ENCODE peak calls at places on chromosomes 13 and 19, in eight cellular contexts. V is ovary, D is endothelial cell, T is left ventricle myocardium inferior, I is neural progenitor cell, X is Caco-2, O is psoas muscle, L is tibial nerve. Q is an unnamed sample.

GRCh38 chr13:97367427-97367826 is 66.5 kb upstream of the RAP2A start:
- DNase-seq in V (no peak), D (no peak), T (no peak), I (peak), X (no peak), O (no peak), L (no peak), Q (no peak)

GRCh38 chr13:62060570-62060969 is 644.9 kb upstream of the PCDH20 start:
- DNase-seq in V (no peak), D (no peak), T (no peak), I (no peak), X (no peak), O (no peak), L (no peak), Q (no peak)

GRCh38 chr13:37995052-37995451 is 125.5 kb upstream of the TRPC4 start:
- DNase-seq in V (no peak), D (peak), T (no peak), I (peak), X (no peak), O (no peak), L (no peak), Q (no peak)

GRCh38 chr19:38266070-38266469 is 1.7 kb downstream of the SPINT2 start:
- DNase-seq in V (no peak), D (no peak), T (no peak), I (no peak), X (no peak), O (no peak), L (no peak), Q (no peak)

GRCh38 chr13:79674765-79675515 is 194.0 kb downstream of the NDFIP2 start:
- DNase-seq in V (no peak), D (no peak), T (no peak), I (no peak), X (no peak), O (no peak), L (no peak), Q (no peak)

GRCh38 chr13:59835569-59835968 is 328.2 kb downstream of the DIAPH3 start:
- DNase-seq in V (no peak), D (no peak), T (no peak), I (no peak), X (no peak), O (no peak), L (no peak), Q (no peak)

GRCh38 chr13:83325454-83325853 is 556.8 kb downstream of the SLITRK1 start:
- DNase-seq in V (no peak), D (no peak), T (no peak), I (no peak), X (no peak), O (no peak), L (no peak), Q (no peak)

GRCh38 chr13:40682449-40683240 is 16.2 kb upstream of the FOXO1 start:
- DNase-seq in V (no peak), D (no peak), T (no peak), I (peak), X (no peak), O (no peak), L (no peak), Q (no peak)

GRCh38 chr13:112626124-112626523 is 38.2 kb upstream of the TUBGCP3 start:
- DNase-seq in V (no peak), D (no peak), T (no peak), I (no peak), X (no peak), O (no peak), L (no peak), Q (no peak)

GRCh38 chr13:97249797-97250495 is 27.8 kb downstream of the MBNL2 start:
- DNase-seq in V (no peak), D (no peak), T (no peak), I (no peak), X (no peak), O (no peak), L (no peak), Q (no peak)

GRCh38 chr13:48302920-48303330 is 626 bp upstream of the RB1 start:
- DNase-seq in V (peak), D (no peak), T (no peak), I (no peak), X (no peak), O (no peak), L (peak), Q (no peak)

GRCh38 chr13:51605698-51606097 is 21.4 kb downstream of the WDFY2 start:
- DNase-seq in V (no peak), D (no peak), T (no peak), I (no peak), X (no peak), O (no peak), L (no peak), Q (no peak)

GRCh38 chr13:29935309-29935981 is 85.0 kb upstream of the UBL3 start:
- DNase-seq in V (no peak), D (no peak), T (no peak), I (no peak), X (no peak), O (no peak), L (no peak), Q (no peak)

GRCh38 chr19:29366757-29367156 is 153.8 kb upstream of the UQCRFS1 start:
- DNase-seq in V (no peak), D (no peak), T (no peak), I (no peak), X (no peak), O (no peak), L (no peak), Q (no peak)

GRCh38 chr13:93361703-93362102 is 135.1 kb downstream of the GPC6 start:
- DNase-seq in V (no peak), D (no peak), T (no peak), I (no peak), X (no peak), O (no peak), L (no peak), Q (no peak)

GRCh38 chr19:843180-843835 is 2.5 kb downstream of the PRTN3 start:
- DNase-seq in V (no peak), D (peak), T (no peak), I (peak), X (peak), O (no peak), L (no peak), Q (no peak)

GRCh38 chr13:24626449-24626848 is 53.8 kb upstream of the ATP12A start:
- DNase-seq in V (no peak), D (no peak), T (no peak), I (no peak), X (no peak), O (no peak), L (no peak), Q (no peak)

GRCh38 chr19:36106441-36106840 is 4.5 kb upstream of the OVOL3 start:
- DNase-seq in V (no peak), D (no peak), T (no peak), I (no peak), X (no peak), O (no peak), L (no peak), Q (no peak)

GRCh38 chr13:21395953-21396352 is 63.1 kb downstream of the ZDHHC20 start:
- DNase-seq in V (no peak), D (no peak), T (no peak), I (no peak), X (no peak), O (no peak), L (no peak), Q (no peak)

GRCh38 chr19:17754634-17755532 is 3.6 kb downstream of the FCHO1 start:
- DNase-seq in V (no peak), D (no peak), T (no peak), I (no peak), X (no peak), O (no peak), L (no peak), Q (no peak)

GRCh38 chr19:46533085-46534081 is 37.7 kb upstream of the PNMA8B start:
- DNase-seq in V (no peak), D (no peak), T (no peak), I (peak), X (no peak), O (no peak), L (no peak), Q (no peak)

GRCh38 chr19:46431824-46432223 is 3.1 kb upstream of the PNMA8C start:
- DNase-seq in V (no peak), D (no peak), T (no peak), I (no peak), X (no peak), O (no peak), L (no peak), Q (no peak)

GRCh38 chr19:49222011-49222410 is 64.4 kb downstream of the TRPM4 start:
- DNase-seq in V (no peak), D (no peak), T (no peak), I (no peak), X (no peak), O (no peak), L (no peak), Q (no peak)

DNA sequence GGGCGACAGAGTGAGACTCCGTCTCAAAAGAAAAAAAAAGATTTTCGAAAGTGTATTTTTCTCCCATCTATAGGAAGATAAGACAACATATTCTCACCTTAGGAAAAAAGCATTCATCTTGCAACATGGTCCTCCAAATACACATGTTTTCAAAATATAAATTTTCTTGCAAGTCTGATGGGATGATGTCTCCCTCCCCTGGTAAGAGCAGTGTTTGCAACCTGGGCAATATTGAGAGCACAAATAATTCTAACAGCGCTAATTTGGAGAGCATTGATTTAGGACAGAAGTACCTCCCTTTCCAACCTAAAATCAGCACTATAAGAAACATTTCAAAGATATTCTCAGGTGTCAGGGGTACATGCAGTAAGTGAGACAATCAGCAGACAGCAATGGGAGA is 61.0 kb upstream of the SHISA2 start:
- DNase-seq in V (no peak), D (no peak), T (no peak), I (peak), X (no peak), O (no peak), L (no peak), Q (no peak)
- TF ChIP-seq CTCF in V (no peak), D (no peak), T (no peak), I (peak), X (peak), O (no peak), L (no peak), Q (no peak)

GRCh38 chr13:42812311-42812710 is 30.9 kb downstream of the FAM216B start:
- DNase-seq in V (no peak), D (no peak), T (no peak), I (no peak), X (no peak), O (no peak), L (no peak), Q (no peak)
- TF ChIP-seq CTCF in V (no peak), D (no peak), T (peak), I (no peak), X (peak), O (no peak), L (no peak), Q (no peak)

DNA sequence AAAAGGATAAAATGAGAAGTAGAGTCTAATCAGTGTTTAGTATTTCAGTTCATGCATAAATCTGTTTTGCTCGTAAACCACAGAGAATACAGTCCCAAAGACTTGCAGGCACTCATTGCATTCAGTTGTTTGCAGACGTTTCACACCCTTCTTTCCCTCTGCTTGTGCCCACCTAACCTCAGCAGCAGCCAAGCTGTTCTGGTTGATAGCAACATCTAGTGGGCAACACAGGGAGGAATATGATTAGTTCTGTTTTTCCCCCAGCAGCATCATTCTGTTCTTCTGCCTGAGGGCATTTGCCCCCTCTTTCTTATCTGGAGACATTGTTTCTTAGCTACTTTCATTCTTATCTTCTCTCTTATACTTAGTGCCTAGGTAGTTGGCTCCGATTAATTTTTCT is 135.6 kb downstream of the PAN3 start:
- DNase-seq in V (no peak), D (no peak), T (no peak), I (peak), X (no peak), O (no peak), L (no peak), Q (no peak)
- TF ChIP-seq CTCF in V (no peak), D (no peak), T (no peak), I (peak), X (no peak), O (no peak), L (no peak), Q (no peak)

GRCh38 chr19:19745496-19746285 is 12.8 kb upstream of the ZNF14 start:
- DNase-seq in V (no peak), D (no peak), T (no peak), I (no peak), X (no peak), O (no peak), L (no peak), Q (no peak)

GRCh38 chr19:19748249-19748938 is 15.5 kb upstream of the ZNF14 start:
- DNase-seq in V (no peak), D (no peak), T (no peak), I (no peak), X (no peak), O (no peak), L (no peak), Q (no peak)

GRCh38 chr19:19744641-19745040 is 11.7 kb upstream of the ZNF14 start:
- DNase-seq in V (no peak), D (no peak), T (no peak), I (no peak), X (no peak), O (no peak), L (no peak), Q (no peak)

GRCh38 chr19:19747357-19748220 is 14.7 kb upstream of the ZNF14 start:
- DNase-seq in V (no peak), D (no peak), T (no peak), I (no peak), X (no peak), O (no peak), L (no peak), Q (no peak)

GRCh38 chr19:19746286-19747213 is 13.6 kb upstream of the ZNF14 start:
- DNase-seq in V (no peak), D (no peak), T (no peak), I (no peak), X (no peak), O (no peak), L (no peak), Q (no peak)
- TF ChIP-seq CTCF in V (no peak), D (no peak), T (no peak), I (no peak), X (no peak), O (no peak), L (no peak), Q (no peak)

GRCh38 chr19:15696654-15697194 is 23.8 kb downstream of the CYP4F12 start:
- DNase-seq in V (no peak), D (no peak), T (no peak), I (no peak), X (no peak), O (no peak), L (no peak), Q (no peak)

GRCh38 chr19:15701757-15702589 is 25.9 kb upstream of the OR10H2 start:
- DNase-seq in V (no peak), D (no peak), T (no peak), I (no peak), X (no peak), O (no peak), L (no peak), Q (no peak)

DNA sequence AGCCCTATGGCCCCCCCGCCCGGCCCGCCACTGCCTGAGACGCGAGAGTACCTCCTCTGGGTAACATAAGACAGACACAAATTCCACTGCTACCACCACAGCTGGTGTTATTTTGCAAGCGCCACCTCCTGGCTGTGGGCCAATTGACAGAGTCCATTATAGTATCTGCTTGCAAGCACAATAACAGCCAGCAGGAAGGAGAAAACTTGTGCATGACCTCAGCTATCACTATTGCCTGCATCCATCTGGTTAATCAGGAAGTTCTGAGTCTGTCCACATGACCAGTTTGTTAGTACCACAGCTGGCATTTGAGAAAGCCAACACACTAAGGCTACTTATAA is 25.3 kb upstream of the OR10H2 start:
- DNase-seq in V (peak), D (no peak), T (peak), I (no peak), X (no peak), O (peak), L (peak), Q (peak)
- TF ChIP-seq CTCF in V (no peak), D (no peak), T (no peak), I (no peak), X (peak), O (no peak), L (no peak), Q (no peak)

GRCh38 chr13:111174377-111174776 is 59.3 kb downstream of the ARHGEF7 start:
- DNase-seq in V (no peak), D (no peak), T (no peak), I (no peak), X (no peak), O (no peak), L (no peak), Q (no peak)

GRCh38 chr13:111175948-111176347 is 60.8 kb downstream of the ARHGEF7 start:
- DNase-seq in V (no peak), D (no peak), T (no peak), I (no peak), X (no peak), O (no peak), L (no peak), Q (no peak)

GRCh38 chr13:111177081-111177711 is 62.1 kb downstream of the ARHGEF7 start:
- DNase-seq in V (no peak), D (no peak), T (peak), I (no peak), X (no peak), O (peak), L (peak), Q (no peak)

GRCh38 chr13:111176421-111176820 is 61.3 kb downstream of the ARHGEF7 start:
- DNase-seq in V (no peak), D (no peak), T (no peak), I (no peak), X (no peak), O (no peak), L (no peak), Q (no peak)

GRCh38 chr13:111175372-111175771 is 60.3 kb downstream of the ARHGEF7 start:
- DNase-seq in V (no peak), D (no peak), T (no peak), I (peak), X (no peak), O (no peak), L (no peak), Q (no peak)
- TF ChIP-seq CTCF in V (no peak), D (no peak), T (no peak), I (no peak), X (no peak), O (no peak), L (no peak), Q (no peak)

Q was measured in esophagus squamous epithelium.